ENCODE peak calls at places on chromosomes 6 and 20, in eight cellular contexts. I is A549, S is keratinocyte, G is GM23338, F is OCI-LY7, T is neural progenitor cell, J is fibroblast of lung, E is endothelial cell of umbilical vein. X is an unnamed sample.

GRCh38 chr6:190596-191395 is 101.5 kb upstream of the DUSP22 start:
- DNase-seq in I (no peak), S (no peak), G (peak), F (peak), T (peak), J (no peak), E (no peak), X (no peak)

GRCh38 chr20:29318871-29319461 is 1938.5 kb upstream of the DEFB115 start:
- DNase-seq in I (no peak), S (no peak), G (peak), F (no peak), T (no peak), J (no peak), E (no peak), X (no peak)

GRCh38 chr20:51366155-51366886 is 176.2 kb downstream of the NFATC2 start:
- DNase-seq in I (peak), S (no peak), G (no peak), F (no peak), T (no peak), J (peak), E (peak), X (peak)

GRCh38 chr6:44041461-44042260 is 85.6 kb downstream of the MRPL14 start:
- DNase-seq in I (peak), S (peak), G (peak), F (no peak), T (no peak), J (peak), E (peak), X (peak)

GRCh38 chr6:18457065-18457817 is 70.1 kb downstream of the RNF144B start:
- DNase-seq in I (no peak), S (no peak), G (peak), F (no peak), T (peak), J (no peak), E (no peak), X (no peak)

GRCh38 chr6:387293-387694 is 4.3 kb upstream of the IRF4 start:
- DNase-seq in I (no peak), S (no peak), G (no peak), F (no peak), T (no peak), J (peak), E (no peak), X (no peak)

GRCh38 chr6:126228001-126228791 is 111.7 kb upstream of the CENPW start:
- DNase-seq in I (no peak), S (no peak), G (no peak), F (no peak), T (peak), J (no peak), E (no peak), X (no peak)

GRCh38 chr20:23446505-23446904 is 6.2 kb downstream of the CST11 start:
- DNase-seq in I (peak), S (no peak), G (peak), F (peak), T (peak), J (peak), E (peak), X (peak)

GRCh38 chr6:16803294-16804006 is 42.2 kb upstream of the ATXN1 start:
- DNase-seq in I (no peak), S (no peak), G (peak), F (no peak), T (peak), J (peak), E (peak), X (peak)

GRCh38 chr6:1607557-1608221 is 2.0 kb upstream of the FOXC1 start:
- DNase-seq in I (no peak), S (no peak), G (peak), F (no peak), T (peak), J (no peak), E (peak), X (no peak)

GRCh38 chr6:7042056-7042653 is 65.6 kb upstream of the RREB1 start:
- DNase-seq in I (no peak), S (no peak), G (no peak), F (no peak), T (no peak), J (no peak), E (peak), X (peak)

GRCh38 chr6:34792605-34793500 is 970 bp downstream of the BLTP3A start:
- DNase-seq in I (peak), S (no peak), G (peak), F (peak), T (peak), J (peak), E (peak), X (peak)

GRCh38 chr6:894274-894673 is 201.3 kb upstream of the EXOC2 start:
- DNase-seq in I (no peak), S (no peak), G (peak), F (no peak), T (no peak), J (no peak), E (no peak), X (no peak)

GRCh38 chr20:24783631-24784492 is 165.2 kb upstream of the CST7 start:
- DNase-seq in I (no peak), S (no peak), G (peak), F (peak), T (peak), J (no peak), E (no peak), X (no peak)

GRCh38 chr20:6122111-6122872 is 538 bp downstream of the FERMT1 start:
- DNase-seq in I (peak), S (no peak), G (peak), F (no peak), T (peak), J (peak), E (peak), X (peak)

GRCh38 chr6:157605484-157605883 is 217.6 kb upstream of the SNX9 start:
- DNase-seq in I (no peak), S (no peak), G (no peak), F (no peak), T (no peak), J (no peak), E (no peak), X (no peak)

GRCh38 chr6:27871919-27872633 is 40.1 kb downstream of the OR2B2 start:
- DNase-seq in I (peak), S (no peak), G (peak), F (peak), T (peak), J (peak), E (peak), X (peak)

GRCh38 chr6:41581381-41581991 is 35.3 kb downstream of the FOXP4 start:
- DNase-seq in I (peak), S (no peak), G (no peak), F (no peak), T (no peak), J (peak), E (peak), X (peak)

GRCh38 chr6:11083491-11083890 is 10.1 kb upstream of the SMIM13 start:
- DNase-seq in I (no peak), S (no peak), G (no peak), F (no peak), T (no peak), J (peak), E (no peak), X (peak)

GRCh38 chr20:56259948-56260347 is 11.4 kb downstream of the MC3R start:
- DNase-seq in I (no peak), S (no peak), G (no peak), F (no peak), T (no peak), J (no peak), E (no peak), X (no peak)

GRCh38 chr20:63234693-63235398 is 859 bp upstream of the BIRC7 start:
- DNase-seq in I (peak), S (no peak), G (peak), F (peak), T (peak), J (no peak), E (no peak), X (peak)

GRCh38 chr20:52972965-52973819 is 1.0 kb downstream of the TSHZ2 start:
- DNase-seq in I (no peak), S (no peak), G (peak), F (no peak), T (peak), J (no peak), E (no peak), X (peak)

GRCh38 chr6:165178056-165178455 is 131.3 kb downstream of the C6orf118 start:
- DNase-seq in I (peak), S (no peak), G (no peak), F (no peak), T (no peak), J (no peak), E (no peak), X (no peak)

GRCh38 chr6:33993091-33993490 is 152.8 kb downstream of the GRM4 start:
- DNase-seq in I (no peak), S (no peak), G (no peak), F (no peak), T (no peak), J (no peak), E (no peak), X (no peak)

GRCh38 chr20:49247792-49248191 is 28.6 kb downstream of the DDX27 start:
- DNase-seq in I (no peak), S (no peak), G (no peak), F (no peak), T (no peak), J (no peak), E (peak), X (no peak)

GRCh38 chr6:105164418-105164817 is 15.4 kb downstream of the POPDC3 start:
- DNase-seq in I (no peak), S (peak), G (no peak), F (no peak), T (no peak), J (peak), E (no peak), X (peak)

DNA sequence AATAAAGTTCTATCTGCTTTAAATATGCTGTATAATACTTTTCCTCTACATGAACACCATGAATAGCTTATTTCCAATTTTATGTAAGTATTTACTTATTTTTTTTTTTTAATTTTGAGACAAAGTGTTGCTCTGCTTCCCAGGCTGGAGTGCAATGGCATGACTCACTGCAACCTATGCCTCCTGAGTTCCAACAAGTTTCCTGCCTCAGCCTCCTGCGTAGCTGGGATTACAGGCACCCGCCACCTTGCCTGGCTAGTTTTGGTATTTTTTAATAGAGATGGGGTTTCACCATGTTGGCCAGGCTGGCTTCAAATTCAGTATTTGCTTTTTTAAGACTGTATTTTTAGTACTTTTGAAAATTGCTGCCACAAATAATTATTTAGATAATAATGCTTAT is 1365.9 kb downstream of the GRIK2 start:
- DNase-seq in I (no peak), S (no peak), G (no peak), F (no peak), T (no peak), J (no peak), E (no peak), X (no peak)
- H3K4me2 ChIP-seq in I (no peak), S (no peak), G (no peak), F (no peak), T (no peak), J (no peak), E (no peak), X (no peak)

GRCh38 chr20:3660262-3661059 is 2.7 kb downstream of the GFRA4 start:
- DNase-seq in I (no peak), S (no peak), G (peak), F (no peak), T (no peak), J (no peak), E (no peak), X (no peak)
- H3K4me2 ChIP-seq in I (peak), S (no peak), G (peak), F (no peak), T (no peak), J (no peak), E (no peak), X (no peak)

GRCh38 chr6:134519456-134519855 is 201.5 kb upstream of the SGK1 start:
- DNase-seq in I (no peak), S (no peak), G (no peak), F (peak), T (no peak), J (no peak), E (peak), X (peak)

GRCh38 chr6:134523903-134524302 is 206.0 kb upstream of the SGK1 start:
- DNase-seq in I (no peak), S (no peak), G (no peak), F (no peak), T (no peak), J (no peak), E (no peak), X (no peak)

GRCh38 chr6:134523051-134523450 is 205.1 kb upstream of the SGK1 start:
- DNase-seq in I (no peak), S (no peak), G (no peak), F (no peak), T (no peak), J (no peak), E (no peak), X (no peak)

GRCh38 chr6:134520181-134521115 is 202.5 kb upstream of the SGK1 start:
- DNase-seq in I (no peak), S (no peak), G (no peak), F (no peak), T (no peak), J (no peak), E (peak), X (peak)

GRCh38 chr6:134521116-134521501 is 203.2 kb upstream of the SGK1 start:
- DNase-seq in I (no peak), S (no peak), G (no peak), F (no peak), T (no peak), J (no peak), E (no peak), X (no peak)
- H3K4me2 ChIP-seq in I (peak), S (no peak), G (no peak), F (no peak), T (no peak), J (no peak), E (no peak), X (no peak)

DNA sequence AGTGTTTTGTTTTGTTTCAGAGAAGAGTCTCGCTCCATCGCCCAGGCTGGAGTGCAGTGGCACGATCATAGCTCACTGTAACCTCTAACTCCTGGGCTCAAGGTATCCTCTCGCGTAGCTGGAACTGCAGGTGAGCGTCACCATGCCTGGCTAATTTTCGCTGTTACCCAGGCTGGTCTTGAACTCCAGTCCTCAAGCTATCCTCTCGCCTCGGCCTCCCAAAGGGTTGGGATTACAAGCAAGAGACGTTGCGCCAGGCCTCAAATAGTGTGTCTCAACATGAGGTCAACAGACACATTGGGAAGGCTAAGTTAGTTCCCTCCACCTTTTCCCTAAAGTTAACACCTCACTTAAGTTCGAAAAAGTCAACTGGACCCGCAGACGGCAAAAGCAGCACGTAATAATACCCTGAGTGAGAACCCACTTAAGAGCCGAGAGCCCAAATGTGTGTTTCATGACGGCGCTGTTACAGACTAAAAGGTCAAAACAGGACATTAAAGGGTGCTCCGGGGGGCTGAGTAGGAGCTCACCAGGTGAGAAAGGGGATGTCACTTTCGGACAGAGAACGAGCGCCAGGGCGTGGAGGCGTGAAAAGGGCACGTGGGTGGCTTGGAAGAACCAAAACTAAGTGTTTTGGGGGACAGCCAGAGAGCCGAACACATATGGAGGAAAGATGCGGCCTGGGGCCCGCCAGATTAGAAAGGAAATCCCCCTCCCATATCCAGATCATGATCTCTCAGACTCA is 499 bp downstream of the TTI1 start:
- DNase-seq in I (no peak), S (no peak), G (peak), F (peak), T (peak), J (no peak), E (no peak), X (no peak)
- H3K4me2 ChIP-seq in I (peak), S (peak), G (peak), F (peak), T (peak), J (peak), E (peak), X (peak)

GRCh38 chr6:148502773-148503135 is 160.1 kb downstream of the SASH1 start:
- DNase-seq in I (no peak), S (no peak), G (no peak), F (no peak), T (no peak), J (no peak), E (no peak), X (no peak)

GRCh38 chr6:148508401-148509151 is 165.9 kb downstream of the SASH1 start:
- DNase-seq in I (no peak), S (no peak), G (peak), F (no peak), T (peak), J (peak), E (peak), X (peak)

GRCh38 chr6:148509152-148509571 is 166.5 kb downstream of the SASH1 start:
- DNase-seq in I (no peak), S (no peak), G (no peak), F (no peak), T (no peak), J (peak), E (no peak), X (peak)

GRCh38 chr6:148509789-148510581 is 167.3 kb downstream of the SASH1 start:
- DNase-seq in I (no peak), S (no peak), G (no peak), F (no peak), T (no peak), J (peak), E (peak), X (peak)

DNA sequence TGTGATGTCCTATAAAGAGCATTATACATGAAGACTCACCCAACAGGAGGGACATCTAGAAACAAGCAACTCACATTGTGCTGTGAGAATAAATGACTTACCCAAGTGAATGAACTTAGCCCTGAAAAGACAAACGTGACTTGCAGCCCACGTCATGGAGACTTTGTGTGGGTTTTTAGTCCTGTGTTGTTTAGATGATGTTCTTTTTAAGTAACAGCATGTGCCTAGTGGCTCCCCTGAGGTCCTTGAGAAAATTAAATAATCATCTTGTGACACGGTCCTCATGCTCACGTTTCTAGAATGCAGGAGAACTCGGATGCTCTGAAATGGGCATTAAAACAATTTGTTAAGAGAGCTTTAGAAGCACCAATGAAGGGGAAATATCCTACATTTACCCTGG is 165.1 kb downstream of the SASH1 start:
- DNase-seq in I (no peak), S (no peak), G (no peak), F (no peak), T (peak), J (peak), E (no peak), X (peak)
- H3K4me2 ChIP-seq in I (no peak), S (no peak), G (no peak), F (no peak), T (peak), J (peak), E (no peak), X (no peak)

GRCh38 chr6:45057711-45058110 is 270.4 kb upstream of the RUNX2 start:
- DNase-seq in I (no peak), S (no peak), G (no peak), F (no peak), T (no peak), J (no peak), E (no peak), X (no peak)
- H3K4me2 ChIP-seq in I (no peak), S (no peak), G (no peak), F (no peak), T (no peak), J (no peak), E (no peak), X (no peak)

GRCh38 chr6:139964737-139965136 is 590.3 kb upstream of the CITED2 start:
- DNase-seq in I (no peak), S (no peak), G (no peak), F (no peak), T (peak), J (no peak), E (no peak), X (no peak)
- H3K4me2 ChIP-seq in I (no peak), S (no peak), G (no peak), F (no peak), T (peak), J (no peak), E (no peak), X (no peak)

GRCh38 chr20:36644032-36644712 is 1.8 kb downstream of the SLA2 start:
- DNase-seq in I (no peak), S (no peak), G (no peak), F (peak), T (no peak), J (no peak), E (no peak), X (no peak)
- H3K4me2 ChIP-seq in I (no peak), S (no peak), G (no peak), F (peak), T (no peak), J (no peak), E (no peak), X (no peak)

GRCh38 chr20:41076776-41077175 is 48.2 kb downstream of the TOP1 start:
- DNase-seq in I (no peak), S (no peak), G (no peak), F (no peak), T (no peak), J (no peak), E (no peak), X (no peak)

GRCh38 chr20:41078329-41078728 is 49.7 kb downstream of the TOP1 start:
- DNase-seq in I (peak), S (no peak), G (peak), F (peak), T (peak), J (peak), E (peak), X (peak)

GRCh38 chr20:41072099-41072798 is 43.6 kb downstream of the TOP1 start:
- DNase-seq in I (no peak), S (no peak), G (no peak), F (no peak), T (no peak), J (peak), E (peak), X (peak)

GRCh38 chr20:41074441-41074840 is 45.8 kb downstream of the TOP1 start:
- DNase-seq in I (no peak), S (no peak), G (no peak), F (no peak), T (no peak), J (no peak), E (no peak), X (peak)

DNA sequence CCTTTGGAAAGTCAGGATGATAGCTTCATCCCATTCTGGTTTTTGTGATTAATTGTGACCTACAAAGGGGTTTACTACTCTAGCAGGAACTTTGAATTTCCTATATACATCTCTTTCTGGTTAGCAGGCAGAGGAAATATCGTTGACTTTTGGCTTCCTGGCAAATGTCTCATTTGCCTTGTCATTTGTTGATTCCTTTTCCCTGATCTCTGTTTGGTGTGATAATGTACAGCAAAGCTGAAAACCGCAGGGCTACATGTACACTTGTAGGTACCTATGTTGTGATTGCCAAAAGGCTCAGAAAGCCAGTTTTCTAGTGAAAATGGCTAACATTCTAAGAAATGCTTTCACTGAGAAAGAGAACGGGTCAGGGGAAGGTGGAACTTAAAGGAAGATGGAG is 44.3 kb downstream of the TOP1 start:
- DNase-seq in I (no peak), S (no peak), G (no peak), F (no peak), T (no peak), J (no peak), E (peak), X (no peak)
- H3K4me2 ChIP-seq in I (no peak), S (peak), G (no peak), F (peak), T (no peak), J (no peak), E (peak), X (no peak)